ENCODE peak calls at places on chromosomes 13 and 19, in six cellular contexts. C, K, D, Z, Y and Q are unnamed samples.

GRCh38 chr13:99275093-99275469 is 16.9 kb upstream of the GPR18 start:
- DNase-seq in Z (no peak), Y (no peak), K (no peak), D (no peak), C (no peak), Q (no peak)

GRCh38 chr19:7326105-7326877 is 22.4 kb upstream of the ARHGEF18 start:
- DNase-seq in D (no peak), C (peak), Y (no peak), K (peak), Z (peak), Q (no peak)

GRCh38 chr13:68358218-68358817 is 1128.2 kb upstream of the PCDH9 start:
- DNase-seq in Y (no peak), K (no peak), D (no peak), C (no peak), Z (no peak), Q (no peak)

GRCh38 chr19:40605201-40605971 is 4.2 kb downstream of the LTBP4 start:
- DNase-seq in D (peak), Y (peak), C (peak), Z (peak), K (peak), Q (peak)

GRCh38 chr19:39398297-39398864 is 7.2 kb downstream of the MED29 start:
- DNase-seq in K (no peak), Y (no peak), C (no peak), D (no peak), Z (peak), Q (no peak)

GRCh38 chr13:42747399-42747873 is 33.9 kb upstream of the FAM216B start:
- DNase-seq in Z (no peak), Y (no peak), D (no peak), K (no peak), C (no peak), Q (no peak)

GRCh38 chr19:1522838-1523237 is 1.0 kb upstream of the PLK5 start:
- DNase-seq in C (no peak), Y (no peak), D (no peak), K (no peak), Z (no peak), Q (no peak)

GRCh38 chr13:74819549-74819948 is 662.4 kb downstream of the TBC1D4 start:
- DNase-seq in K (no peak), Y (no peak), D (no peak), C (no peak), Z (no peak), Q (no peak)

GRCh38 chr19:48646192-48646911 is 365 bp upstream of the CA11 start:
- DNase-seq in K (peak), Y (no peak), C (peak), Z (peak), D (peak), Q (peak)

GRCh38 chr19:19214892-19215291 is 3.1 kb downstream of the NCAN start:
- DNase-seq in D (no peak), K (peak), Z (peak), C (peak), Y (no peak), Q (no peak)

GRCh38 chr19:39480337-39481228 is at the start of gene TIMM50:
- DNase-seq in D (peak), Y (peak), K (peak), C (peak), Z (peak), Q (peak)

GRCh38 chr13:34863360-34864135 is 78.5 kb upstream of the NBEA start:
- DNase-seq in K (no peak), C (no peak), Z (peak), D (no peak), Y (no peak), Q (no peak)

GRCh38 chr13:29749401-29750177 is 100.8 kb downstream of the UBL3 start:
- DNase-seq in D (no peak), Y (no peak), Z (no peak), C (no peak), K (no peak), Q (no peak)

GRCh38 chr19:7471696-7472620 is 16.9 kb downstream of the PEX11G start:
- DNase-seq in C (no peak), Y (no peak), K (no peak), D (no peak), Z (no peak), Q (no peak)

GRCh38 chr13:94672400-94672799 is 39.9 kb downstream of the SOX21 start:
- DNase-seq in C (no peak), D (no peak), Y (no peak), K (no peak), Z (no peak), Q (no peak)

GRCh38 chr13:29105779-29106178 is 285.6 kb downstream of the MTUS2 start:
- DNase-seq in K (peak), Y (no peak), D (no peak), Z (no peak), C (peak), Q (no peak)

GRCh38 chr13:44436589-44437337 is 63.1 kb downstream of the SERP2 start:
- DNase-seq in D (no peak), C (peak), Y (no peak), Z (peak), K (peak), Q (no peak)

GRCh38 chr19:33745297-33745696 is 51.4 kb upstream of the KCTD15 start:
- DNase-seq in D (no peak), Z (no peak), C (no peak), Y (no peak), K (no peak), Q (no peak)

GRCh38 chr13:51222510-51223283 is 499 bp downstream of the FAM124A start:
- DNase-seq in Z (no peak), Y (no peak), D (no peak), C (peak), K (no peak), Q (no peak)

GRCh38 chr13:70391678-70392077 is 283.4 kb upstream of the KLHL1 start:
- DNase-seq in Z (peak), D (no peak), Y (no peak), C (no peak), K (no peak), Q (no peak)

GRCh38 chr13:39186205-39186880 is 148.1 kb downstream of the NHLRC3 start:
- DNase-seq in Z (no peak), K (no peak), Y (no peak), D (no peak), C (no peak), Q (no peak)

GRCh38 chr19:49790866-49791265 is 22.2 kb downstream of the FUZ start:
- DNase-seq in C (no peak), Y (no peak), K (peak), Z (no peak), D (no peak), Q (no peak)

GRCh38 chr13:105412171-105412570 is 1123.3 kb downstream of the EFNB2 start:
- DNase-seq in Y (no peak), K (no peak), C (no peak), Z (no peak), D (no peak), Q (no peak)

GRCh38 chr19:3760871-3761361 is 576 bp downstream of the APBA3 start:
- DNase-seq in Y (no peak), C (no peak), D (no peak), Z (no peak), K (peak), Q (no peak)

GRCh38 chr19:13849991-13850909 is 26.7 kb upstream of the NANOS3 start:
- DNase-seq in Y (no peak), D (peak), C (peak), K (peak), Z (peak), Q (no peak)

GRCh38 chr13:40433577-40433976 is 232.9 kb downstream of the FOXO1 start:
- DNase-seq in D (no peak), K (no peak), Y (no peak), Z (no peak), C (no peak), Q (no peak)

GRCh38 chr13:70630247-70630646 is 522.0 kb upstream of the KLHL1 start:
- DNase-seq in K (no peak), Z (no peak), C (no peak), D (no peak), Y (no peak), Q (no peak)

GRCh38 chr19:12550951-12551832 is at the start of gene ZNF564:
- DNase-seq in Z (peak), Y (peak), K (peak), D (peak), C (peak), Q (peak)
- TF ChIP-seq POLR2AphosphoS5 in Z (peak), Y (peak), K (peak), D (peak), C (peak), Q (peak)

DNA sequence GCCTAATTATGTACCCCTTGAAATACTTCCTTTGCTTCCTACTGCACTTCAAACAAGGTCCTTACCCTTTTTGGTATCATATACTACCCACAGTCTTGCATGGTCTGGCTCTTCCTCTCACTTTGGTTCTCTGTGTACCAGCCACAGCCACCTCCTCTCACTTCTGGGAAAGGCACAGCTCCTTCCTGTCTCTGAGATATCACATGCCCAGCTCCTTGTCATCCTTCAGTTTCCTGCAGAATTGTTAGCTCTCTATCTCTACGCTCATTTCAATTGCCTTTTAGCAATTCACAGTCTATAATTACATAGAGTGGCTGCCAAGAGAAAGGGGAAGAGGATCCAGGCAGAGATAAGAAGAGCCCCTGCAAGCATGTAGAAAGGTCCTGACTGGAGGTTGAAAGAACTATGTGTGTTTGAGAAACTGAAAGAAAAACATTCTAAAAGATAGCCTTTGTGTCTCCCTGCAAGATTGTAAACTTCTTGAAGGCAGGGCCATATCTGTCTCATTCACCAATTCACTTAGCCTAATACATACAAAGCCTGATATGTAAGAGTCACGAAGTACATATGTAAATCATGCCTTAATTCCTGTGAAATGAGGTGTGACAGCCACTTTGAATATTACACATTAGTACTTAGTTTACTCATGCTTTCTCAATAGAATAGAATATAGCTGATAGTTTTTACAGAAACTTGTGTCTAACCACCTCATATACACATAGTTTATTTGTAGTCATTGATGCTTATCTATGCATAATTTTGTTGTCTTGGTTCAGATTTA is 933.1 kb downstream of the DIAPH3 start:
- DNase-seq in D (no peak), Y (no peak), C (no peak), K (no peak), Z (no peak), Q (no peak)
- TF ChIP-seq TAF1 in D (no peak), Y (no peak), C (no peak), K (no peak), Z (no peak), Q (no peak)

DNA sequence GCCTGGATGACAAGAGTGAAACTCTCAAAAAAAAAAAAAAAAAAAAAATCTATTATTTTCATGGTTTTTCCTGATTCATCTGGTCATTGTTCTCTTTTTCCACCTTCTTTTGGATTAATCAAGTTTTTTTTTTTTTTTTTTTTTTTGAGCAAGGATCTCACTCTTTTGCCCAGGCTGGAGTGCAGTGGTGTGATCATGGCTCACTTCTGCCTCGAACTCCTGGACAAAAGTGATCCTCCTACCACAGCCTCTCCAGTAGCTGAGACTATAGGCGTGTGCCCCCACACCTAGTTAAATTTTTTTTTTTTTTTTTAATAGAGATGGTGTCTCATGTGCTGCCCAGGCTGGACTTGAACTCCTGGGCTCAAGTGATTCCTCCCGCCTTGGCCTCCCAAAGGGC is 27.7 kb downstream of the BLOC1S3 start:
- DNase-seq in C (no peak), K (no peak), D (no peak), Z (no peak), Y (no peak), Q (no peak)
- TF ChIP-seq POLR2A in C (no peak), K (no peak), D (no peak), Z (no peak), Y (no peak), Q (no peak)

GRCh38 chr13:110208116-110208515 is 98.8 kb downstream of the COL4A1 start:
- DNase-seq in K (no peak), D (no peak), Z (no peak), C (no peak), Y (no peak), Q (no peak)
- TF ChIP-seq POLR2AphosphoS5 in K (no peak), D (no peak), Z (no peak), C (no peak), Y (no peak), Q (no peak)

DNA sequence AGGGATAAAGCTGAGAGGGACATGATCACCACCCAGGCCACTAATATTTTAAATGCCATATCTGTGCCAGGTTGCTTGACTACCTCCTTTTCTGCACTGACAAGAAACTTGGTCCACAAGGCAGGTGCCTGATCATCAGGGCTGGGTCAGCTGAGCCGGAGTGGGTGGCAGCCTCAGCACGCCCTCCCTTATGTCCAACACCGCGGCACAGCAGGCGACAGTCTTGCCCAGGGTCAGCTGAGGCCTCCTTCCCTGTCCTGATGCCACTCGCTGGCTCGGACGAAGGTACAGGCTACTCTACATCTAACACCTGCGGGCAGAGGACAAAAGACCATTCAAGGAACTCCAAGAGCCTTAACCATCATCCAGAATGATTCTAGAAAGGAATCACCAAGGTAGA is 16.9 kb downstream of the ZC3H4 start:
- DNase-seq in D (no peak), C (no peak), K (no peak), Y (no peak), Z (no peak), Q (no peak)
- TF ChIP-seq TAF1 in D (no peak), C (no peak), K (no peak), Y (no peak), Z (no peak), Q (no peak)

DNA sequence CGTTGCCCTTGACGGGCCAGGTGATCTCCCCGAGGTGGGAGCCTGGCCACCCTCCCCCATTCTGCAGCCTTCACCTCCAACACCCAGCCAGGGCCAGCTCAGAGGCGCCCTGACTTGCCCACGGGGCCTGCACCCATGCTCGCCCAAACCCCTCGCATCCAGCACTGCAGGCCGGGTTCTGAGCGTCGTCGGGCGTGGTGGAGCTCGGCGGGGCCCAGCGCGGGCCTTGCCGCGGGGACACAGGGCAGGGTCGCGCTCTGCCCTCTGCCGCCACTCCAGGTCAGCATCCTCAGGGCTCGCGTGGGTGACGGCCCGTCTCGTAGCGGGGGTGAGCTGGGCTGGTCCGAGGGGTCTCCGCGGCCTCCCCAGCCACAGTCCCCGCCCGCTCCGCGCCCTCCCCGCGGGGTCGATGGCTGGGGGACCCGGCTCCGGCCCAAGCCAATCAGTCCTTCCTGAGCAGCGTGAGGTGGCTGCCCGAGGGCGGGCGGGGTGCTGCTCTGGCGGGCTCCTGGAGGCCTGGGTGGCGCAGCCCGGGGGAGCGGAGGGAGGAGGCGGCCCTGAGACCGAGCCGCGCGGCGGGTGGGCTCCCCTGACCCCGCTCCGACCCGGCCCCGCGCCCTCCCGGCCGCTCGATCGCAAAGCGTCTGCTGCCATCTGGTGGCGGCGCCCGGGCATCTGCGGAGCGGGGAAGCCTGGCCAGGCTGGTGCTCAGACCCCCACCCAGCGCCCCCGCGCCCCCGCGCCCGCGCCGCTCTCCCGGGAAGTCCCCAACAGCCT is 61.4 kb downstream of the CCNE1 start:
- DNase-seq in D (peak), Y (no peak), K (peak), C (peak), Z (no peak), Q (peak)
- TF ChIP-seq POLR2A in D (no peak), Y (no peak), K (no peak), C (no peak), Z (no peak), Q (no peak)

GRCh38 chr13:46600943-46601311 is 48.0 kb downstream of the LRCH1 start:
- DNase-seq in Y (no peak), D (no peak), C (no peak), K (no peak), Z (no peak), Q (no peak)
- TF ChIP-seq POLR2AphosphoS5 in Y (no peak), D (no peak), C (no peak), K (no peak), Z (no peak), Q (no peak)